ENCODE peak calls at places on chromosomes 5 and 9, in six cellular contexts. P, M, I, J, N and W are unnamed samples.

GRCh38 chr5:73816656-73817420 is 190.8 kb downstream of the ARHGEF28 start:
- DNase-seq in J (no peak), P (no peak), I (no peak), M (no peak), N (peak; percentile 85), W (no peak)

GRCh38 chr5:95446009-95446408 is 54.8 kb downstream of the FAM81B start:
- DNase-seq in I (no peak), J (no peak), N (peak; percentile 91), P (no peak), M (no peak), W (no peak)

GRCh38 chr5:93057311-93057710 is 523.7 kb downstream of the NR2F1-AS1 start:
- DNase-seq in J (no peak), I (no peak), M (no peak), P (no peak), N (no peak), W (no peak)

GRCh38 chr5:135964670-135965320 is 10.0 kb upstream of the LECT2 start:
- DNase-seq in I (no peak), J (no peak), M (no peak), N (peak; percentile 66), P (no peak), W (no peak)

GRCh38 chr5:95937607-95938152 is 24.0 kb downstream of the ELL2 start:
- DNase-seq in I (no peak), J (no peak), M (no peak), N (no peak), P (no peak), W (no peak)

GRCh38 chr9:33129886-33130284 is 37.3 kb downstream of the B4GALT1 start:
- DNase-seq in P (no peak), M (no peak), I (no peak), J (no peak), N (no peak), W (no peak)

GRCh38 chr5:135944967-135945560 is 9.7 kb downstream of the LECT2 start:
- DNase-seq in P (peak; percentile 87), J (peak; percentile 85), I (peak; percentile 65), M (no peak), N (peak; percentile 78), W (peak; percentile 57)

GRCh38 chr9:115213777-115214428 is 95.9 kb upstream of the TNC start:
- DNase-seq in I (no peak), P (no peak), M (no peak), J (peak; percentile 58), N (peak; percentile 97), W (no peak)

GRCh38 chr9:133960568-133961129 is 31.5 kb downstream of the VAV2 start:
- DNase-seq in P (peak; percentile 50), M (no peak), J (peak; percentile 23), I (no peak), N (no peak), W (no peak)

GRCh38 chr5:29370248-29370647 is 1823.2 kb upstream of the CDH6 start:
- DNase-seq in N (no peak), P (no peak), J (no peak), M (no peak), I (no peak), W (no peak)

GRCh38 chr9:125558453-125559084 is 148.4 kb downstream of the MAPKAP1 start:
- DNase-seq in P (peak; percentile 86), M (no peak), N (peak; percentile 69), J (peak; percentile 79), I (peak; percentile 73), W (peak; percentile 69)

GRCh38 chr9:36729902-36730301 is 157.2 kb downstream of the MELK start:
- DNase-seq in J (no peak), N (peak; percentile 12), I (no peak), P (no peak), M (no peak), W (no peak)

GRCh38 chr9:34190996-34191892 is 12.4 kb downstream of the UBAP1 start:
- DNase-seq in P (peak; percentile 41), I (no peak), J (peak; percentile 65), N (peak; percentile 40), M (no peak), W (peak; percentile 20)

GRCh38 chr9:79471577-79472543 is 99.9 kb upstream of the TLE4 start:
- DNase-seq in P (peak; percentile 39), M (no peak), J (peak; percentile 61), N (peak; percentile 38), I (peak; percentile 74), W (peak; percentile 60)

GRCh38 chr9:7879551-7880245 is 80.1 kb upstream of the DMAC1 start:
- DNase-seq in P (peak; percentile 88), N (no peak), J (no peak), I (no peak), M (no peak), W (no peak)

GRCh38 chr5:61394078-61394701 is 62.1 kb downstream of the ZSWIM6 start:
- DNase-seq in P (no peak), J (no peak), M (no peak), N (peak; percentile 59), I (no peak), W (no peak)

GRCh38 chr5:71810023-71810422 is 90.9 kb downstream of the CARTPT start:
- DNase-seq in P (peak; percentile 7), I (no peak), M (no peak), N (no peak), J (no peak), W (no peak)

GRCh38 chr5:157709346-157709745 is 21.9 kb upstream of the THG1L start:
- DNase-seq in P (no peak), I (no peak), J (no peak), M (no peak), N (no peak), W (no peak)

GRCh38 chr9:38620483-38621433 is at the start of gene ANKRD18A:
- DNase-seq in P (peak; percentile 97), N (peak; percentile 71), J (peak; percentile 65), I (no peak), M (no peak), W (peak; percentile 87)

GRCh38 chr5:131825404-131826013 is 28.7 kb upstream of the FNIP1 start:
- DNase-seq in J (no peak), N (no peak), M (no peak), I (no peak), P (no peak), W (no peak)

GRCh38 chr5:178786859-178787499 is 56.5 kb upstream of the ZNF354A start:
- DNase-seq in N (peak; percentile 45), P (no peak), J (no peak), M (no peak), I (no peak), W (no peak)

GRCh38 chr9:19104528-19105282 is 2.0 kb upstream of the HAUS6 start:
- DNase-seq in J (no peak), P (peak; percentile 39), N (peak; percentile 37), M (no peak), I (no peak), W (no peak)

GRCh38 chr9:124309665-124310064 is 51.9 kb downstream of the NEK6 start:
- DNase-seq in P (peak; percentile 20), J (peak; percentile 45), I (no peak), M (no peak), N (peak; percentile 98), W (no peak)

GRCh38 chr5:37533851-37534250 is 154.7 kb downstream of the WDR70 start:
- DNase-seq in M (no peak), N (peak; percentile 88), P (no peak), J (no peak), I (no peak), W (no peak)

GRCh38 chr9:111902396-111903147 is 6.0 kb downstream of the UGCG start:
- DNase-seq in M (no peak), I (no peak), J (no peak), N (peak; percentile 84), P (no peak), W (no peak)

GRCh38 chr9:83620841-83621636 is 1.9 kb upstream of the IDNK start:
- DNase-seq in P (peak; percentile 78), J (peak; percentile 81), N (peak; percentile 39), I (peak; percentile 22), M (no peak), W (peak; percentile 57)

GRCh38 chr9:120579139-120579749 is 723 bp downstream of the CDK5RAP2 start:
- DNase-seq in N (no peak), I (no peak), P (peak; percentile 11), J (peak; percentile 33), M (no peak), W (no peak)

GRCh38 chr5:31193591-31194457 is at the start of gene CDH6:
- DNase-seq in M (no peak), P (peak; percentile 94), N (peak; percentile 83), J (peak; percentile 69), I (no peak), W (peak; percentile 64)

DNA sequence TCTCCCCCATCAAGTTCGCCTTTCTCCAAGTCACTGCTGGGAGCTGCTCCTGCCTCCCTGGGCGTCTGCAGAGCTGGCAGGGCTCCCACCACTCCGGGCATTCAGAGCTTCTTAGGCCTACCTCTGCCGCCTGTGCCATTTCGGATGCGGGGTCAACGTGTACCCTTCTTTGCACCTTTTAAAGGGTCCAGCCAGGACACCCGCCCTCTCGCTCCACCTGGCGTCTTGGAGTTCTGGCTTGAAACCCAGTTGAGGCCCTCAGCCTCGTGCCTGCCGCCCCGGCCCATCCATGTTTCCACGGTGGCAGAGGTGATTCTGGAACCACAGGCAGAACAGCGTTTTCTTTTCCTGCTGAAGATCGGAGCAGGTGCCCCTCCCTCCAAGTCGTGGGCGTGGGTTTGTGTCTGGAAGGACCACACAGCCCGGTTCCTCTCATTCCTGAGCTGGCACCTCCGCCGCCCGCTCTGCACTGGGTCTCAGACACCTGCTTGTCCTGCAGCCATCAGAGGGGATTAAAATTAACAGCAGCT is 32.9 kb downstream of the NDUFS6 start:
- DNase-seq in J (no peak), M (no peak), P (peak; percentile 36), N (no peak), I (no peak), W (no peak)
- H3K4me1 ChIP-seq in J (no peaks in the 10 kb centered on the region), M (no peaks in the 10 kb centered on the region), P (peaks cover 30% of the 10 kb centered on the region), N (no peaks in the 10 kb centered on the region), I (no peaks in the 10 kb centered on the region), W (no peaks in the 10 kb centered on the region)

DNA sequence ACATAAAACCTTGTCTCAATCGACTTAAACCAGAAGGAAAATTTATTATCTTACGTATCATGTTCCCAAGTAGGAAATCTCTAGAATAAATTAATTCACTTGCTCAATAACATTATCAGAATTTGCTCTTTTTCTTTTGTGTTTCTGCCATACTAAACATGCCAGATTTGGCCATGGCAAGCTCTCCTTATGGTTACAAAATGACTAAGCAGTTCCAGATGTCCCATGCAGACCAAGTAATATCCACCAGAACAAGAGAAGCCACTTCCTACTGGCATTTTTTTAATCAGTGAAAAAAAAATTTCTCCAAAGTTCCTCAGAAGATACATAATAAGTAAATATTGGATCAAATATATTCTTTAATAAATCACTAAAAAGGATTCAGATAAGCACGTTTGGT is 25.2 kb upstream of the ADAMTS6 start:
- DNase-seq in N (peak; percentile 81), M (no peak), P (no peak), I (no peak), J (peak; percentile 82), W (no peak)
- H3K4me3 ChIP-seq in N (no peak overlapping the region), M (no peak overlapping the region), P (no peak overlapping the region), I (no peak overlapping the region), J (peak overlapping the region; percentile 7), W (no peak overlapping the region)

DNA sequence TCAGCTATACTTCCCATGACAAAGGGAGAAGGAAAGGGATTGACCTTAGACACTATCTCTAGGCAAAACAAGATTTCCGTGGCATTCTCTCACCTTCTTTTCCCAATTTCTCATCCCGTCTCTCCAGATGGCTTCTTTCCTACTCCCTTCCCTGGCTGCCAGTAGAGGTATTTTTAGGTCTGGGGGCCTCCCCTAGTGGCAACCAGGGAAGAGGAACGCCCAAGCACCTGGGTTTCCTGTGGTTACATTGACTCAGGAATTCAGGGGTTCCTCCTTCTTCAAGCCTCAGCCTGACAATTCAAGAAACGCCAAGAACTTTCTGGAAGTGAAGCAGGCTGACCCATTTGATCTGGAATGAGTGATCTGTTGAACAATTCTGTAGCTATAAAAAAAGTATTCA is 111.5 kb upstream of the OSMR start:
- DNase-seq in I (no peak), N (no peak), J (no peak), M (peak; percentile 72), P (peak; percentile 63), W (peak; percentile 28)
- TF ChIP-seq CTCF in I (no peak), N (no peak), J (peak; percentile 31), M (no peak), P (peak; percentile 58), W (peak; percentile 62)

GRCh38 chr9:88184986-88185385 is 46.7 kb upstream of the SPATA31C2 start:
- DNase-seq in P (no peak), J (peak; percentile 64), I (no peak), M (peak; percentile 53), N (no peak), W (peak; percentile 65)
- H3K4me1 ChIP-seq in P (no peaks in the 10 kb centered on the region), J (peaks cover 30% of the 10 kb centered on the region), I (peaks cover 12% of the 10 kb centered on the region), M (no peaks in the 10 kb centered on the region), N (no peaks in the 10 kb centered on the region), W (no peaks in the 10 kb centered on the region)